ENCODE peak calls at places on chromosome 19, in four cellular contexts. One of them, this sample, is unnamed.

GRCh38 chr19:12834976-12835757 is 788 bp upstream of the RTBDN start:
- DNase-seq in cardiac fibroblast: peak
- DNase-seq in astrocyte of the cerebellum: no peak
- DNase-seq in AG04449: no peak
- DNase-seq in this sample: no peak

GRCh38 chr19:11480081-11480926 is 542 bp downstream of the ELAVL3 start:
- DNase-seq in astrocyte of the cerebellum: no peak
- DNase-seq in cardiac fibroblast: no peak
- DNase-seq in AG04449: no peak
- DNase-seq in this sample: no peak

GRCh38 chr19:16249826-16250434 is 52.2 kb downstream of the AP1M1 start:
- DNase-seq in cardiac fibroblast: peak
- DNase-seq in AG04449: peak
- DNase-seq in astrocyte of the cerebellum: peak
- DNase-seq in this sample: peak

GRCh38 chr19:45291834-45292233 is 30.8 kb downstream of the CKM start:
- DNase-seq in astrocyte of the cerebellum: no peak
- DNase-seq in AG04449: no peak
- DNase-seq in cardiac fibroblast: no peak
- DNase-seq in this sample: no peak

GRCh38 chr19:12202250-12202649 is 39.4 kb downstream of the ZNF136 start:
- DNase-seq in AG04449: no peak
- DNase-seq in astrocyte of the cerebellum: no peak
- DNase-seq in cardiac fibroblast: no peak
- DNase-seq in this sample: no peak

GRCh38 chr19:56671613-56671994 is at the start of gene ZNF835:
- DNase-seq in cardiac fibroblast: peak
- DNase-seq in AG04449: no peak
- DNase-seq in astrocyte of the cerebellum: peak
- DNase-seq in this sample: no peak

GRCh38 chr19:44735011-44735410 is 13.5 kb upstream of the BCL3 start:
- DNase-seq in astrocyte of the cerebellum: no peak
- DNase-seq in AG04449: no peak
- DNase-seq in cardiac fibroblast: no peak
- DNase-seq in this sample: peak

GRCh38 chr19:49421039-49421877 is 2.0 kb downstream of the PTH2 start:
- DNase-seq in AG04449: no peak
- DNase-seq in cardiac fibroblast: peak
- DNase-seq in astrocyte of the cerebellum: no peak
- DNase-seq in this sample: no peak

GRCh38 chr19:41957838-41958366 is 1.2 kb downstream of the RABAC1 start:
- DNase-seq in cardiac fibroblast: peak
- DNase-seq in AG04449: peak
- DNase-seq in astrocyte of the cerebellum: peak
- DNase-seq in this sample: peak

GRCh38 chr19:18321729-18322091 is 1.2 kb downstream of the LSM4 start:
- DNase-seq in cardiac fibroblast: no peak
- DNase-seq in AG04449: no peak
- DNase-seq in astrocyte of the cerebellum: no peak
- DNase-seq in this sample: no peak

GRCh38 chr19:52992109-52993004 is 21.4 kb upstream of the ERVV-1 start:
- DNase-seq in cardiac fibroblast: peak
- DNase-seq in astrocyte of the cerebellum: no peak
- DNase-seq in AG04449: no peak
- DNase-seq in this sample: no peak

GRCh38 chr19:42433503-42434260 is 6.5 kb upstream of the LIPE start:
- DNase-seq in astrocyte of the cerebellum: no peak
- DNase-seq in cardiac fibroblast: peak
- DNase-seq in AG04449: no peak
- DNase-seq in this sample: peak

GRCh38 chr19:54390942-54391577 is 24.2 kb upstream of the TTYH1 start:
- DNase-seq in AG04449: peak
- DNase-seq in cardiac fibroblast: peak
- DNase-seq in astrocyte of the cerebellum: peak
- DNase-seq in this sample: peak

GRCh38 chr19:41442473-41443360 is at the start of gene ERICH4:
- DNase-seq in AG04449: no peak
- DNase-seq in astrocyte of the cerebellum: no peak
- DNase-seq in cardiac fibroblast: no peak
- DNase-seq in this sample: no peak

GRCh38 chr19:13234518-13234917 is 84.3 kb downstream of the IER2 start:
- DNase-seq in cardiac fibroblast: peak
- DNase-seq in AG04449: no peak
- DNase-seq in astrocyte of the cerebellum: no peak
- DNase-seq in this sample: peak

GRCh38 chr19:13398780-13399726 is 107.2 kb downstream of the CACNA1A start:
- DNase-seq in astrocyte of the cerebellum: peak
- DNase-seq in cardiac fibroblast: peak
- DNase-seq in AG04449: peak
- DNase-seq in this sample: peak

GRCh38 chr19:48401277-48401676 is 7.8 kb downstream of the GRIN2D start:
- DNase-seq in cardiac fibroblast: no peak
- DNase-seq in astrocyte of the cerebellum: no peak
- DNase-seq in AG04449: no peak
- DNase-seq in this sample: no peak

GRCh38 chr19:9941236-9941635 is 4.9 kb upstream of the OLFM2 start:
- DNase-seq in astrocyte of the cerebellum: no peak
- DNase-seq in AG04449: no peak
- DNase-seq in cardiac fibroblast: peak
- DNase-seq in this sample: peak

GRCh38 chr19:56294557-56294956 is 20.1 kb downstream of the ZSCAN5A start:
- DNase-seq in astrocyte of the cerebellum: no peak
- DNase-seq in cardiac fibroblast: no peak
- DNase-seq in AG04449: no peak
- DNase-seq in this sample: no peak

GRCh38 chr19:17289489-17289888 is 7.8 kb downstream of the ANKLE1 start:
- DNase-seq in cardiac fibroblast: peak
- DNase-seq in astrocyte of the cerebellum: peak
- DNase-seq in AG04449: no peak
- DNase-seq in this sample: peak

GRCh38 chr19:49506575-49507105 is 5.8 kb upstream of the FCGRT start:
- DNase-seq in AG04449: no peak
- DNase-seq in astrocyte of the cerebellum: no peak
- DNase-seq in cardiac fibroblast: peak
- DNase-seq in this sample: no peak

GRCh38 chr19:45114116-45114515 is 21.1 kb downstream of the PPP1R37 start:
- DNase-seq in cardiac fibroblast: no peak
- DNase-seq in AG04449: no peak
- DNase-seq in astrocyte of the cerebellum: no peak
- DNase-seq in this sample: no peak

GRCh38 chr19:2149980-2150793 is 1.2 kb downstream of the AP3D1 start:
- DNase-seq in AG04449: no peak
- DNase-seq in cardiac fibroblast: peak
- DNase-seq in astrocyte of the cerebellum: no peak
- DNase-seq in this sample: no peak

GRCh38 chr19:2154587-2155075 is 3.3 kb upstream of the AP3D1 start:
- DNase-seq in cardiac fibroblast: peak
- DNase-seq in astrocyte of the cerebellum: no peak
- DNase-seq in AG04449: no peak
- DNase-seq in this sample: peak

GRCh38 chr19:2148482-2149135 is 2.8 kb downstream of the AP3D1 start:
- DNase-seq in cardiac fibroblast: no peak
- DNase-seq in AG04449: no peak
- DNase-seq in astrocyte of the cerebellum: no peak
- DNase-seq in this sample: no peak

GRCh38 chr19:2151339-2152229 is at the start of gene AP3D1:
- DNase-seq in cardiac fibroblast: peak
- DNase-seq in astrocyte of the cerebellum: peak
- DNase-seq in AG04449: peak
- DNase-seq in this sample: peak

GRCh38 chr19:2150794-2151338 is 500 bp downstream of the AP3D1 start:
- DNase-seq in cardiac fibroblast: no peak
- DNase-seq in astrocyte of the cerebellum: no peak
- DNase-seq in AG04449: no peak
- DNase-seq in this sample: no peak
- TF ChIP-seq CTCF in cardiac fibroblast: no peak
- TF ChIP-seq CTCF in astrocyte of the cerebellum: no peak
- TF ChIP-seq CTCF in AG04449: no peak
- TF ChIP-seq CTCF in this sample: no peak

DNA sequence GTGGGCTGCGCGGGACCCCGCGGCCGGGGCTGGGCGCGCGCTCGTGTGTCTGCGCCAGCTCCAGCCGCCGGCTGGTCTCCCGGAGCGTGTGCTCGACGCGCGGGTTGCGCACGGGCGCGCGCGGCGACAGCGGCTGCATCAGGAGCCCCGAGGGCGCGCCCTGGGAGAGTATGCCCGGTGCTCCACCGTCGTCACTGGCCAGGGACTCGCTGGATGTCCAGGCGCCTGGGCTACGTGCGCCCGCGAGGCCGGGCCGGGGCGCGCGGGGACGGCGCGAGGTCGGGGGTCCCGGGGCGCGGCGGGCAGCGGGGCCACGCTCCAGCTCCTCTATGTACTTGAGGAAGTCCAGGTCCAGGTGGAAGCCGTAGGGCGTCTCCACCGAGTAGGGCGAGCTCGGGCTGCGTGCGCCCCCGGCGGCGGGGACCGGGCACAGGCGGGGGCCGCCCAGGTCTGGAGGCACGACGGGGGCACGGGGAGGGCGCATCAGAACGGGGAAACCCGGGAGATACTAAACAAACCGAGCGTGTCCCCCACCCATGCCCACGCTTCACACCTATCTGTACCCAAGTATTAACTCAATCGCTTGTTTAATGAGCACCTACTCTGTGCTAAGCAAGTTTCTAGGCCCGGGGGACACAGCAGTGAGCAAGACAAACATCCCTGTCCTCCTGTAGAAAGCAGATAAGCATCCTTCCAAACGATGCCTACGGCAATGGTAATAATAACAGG is 7.6 kb downstream of the KANK3 start:
- DNase-seq in AG04449: no peak
- DNase-seq in cardiac fibroblast: no peak
- DNase-seq in astrocyte of the cerebellum: no peak
- DNase-seq in this sample: no peak
- TF ChIP-seq CTCF in AG04449: no peak
- TF ChIP-seq CTCF in cardiac fibroblast: no peak
- TF ChIP-seq CTCF in astrocyte of the cerebellum: peak
- TF ChIP-seq CTCF in this sample: no peak

DNA sequence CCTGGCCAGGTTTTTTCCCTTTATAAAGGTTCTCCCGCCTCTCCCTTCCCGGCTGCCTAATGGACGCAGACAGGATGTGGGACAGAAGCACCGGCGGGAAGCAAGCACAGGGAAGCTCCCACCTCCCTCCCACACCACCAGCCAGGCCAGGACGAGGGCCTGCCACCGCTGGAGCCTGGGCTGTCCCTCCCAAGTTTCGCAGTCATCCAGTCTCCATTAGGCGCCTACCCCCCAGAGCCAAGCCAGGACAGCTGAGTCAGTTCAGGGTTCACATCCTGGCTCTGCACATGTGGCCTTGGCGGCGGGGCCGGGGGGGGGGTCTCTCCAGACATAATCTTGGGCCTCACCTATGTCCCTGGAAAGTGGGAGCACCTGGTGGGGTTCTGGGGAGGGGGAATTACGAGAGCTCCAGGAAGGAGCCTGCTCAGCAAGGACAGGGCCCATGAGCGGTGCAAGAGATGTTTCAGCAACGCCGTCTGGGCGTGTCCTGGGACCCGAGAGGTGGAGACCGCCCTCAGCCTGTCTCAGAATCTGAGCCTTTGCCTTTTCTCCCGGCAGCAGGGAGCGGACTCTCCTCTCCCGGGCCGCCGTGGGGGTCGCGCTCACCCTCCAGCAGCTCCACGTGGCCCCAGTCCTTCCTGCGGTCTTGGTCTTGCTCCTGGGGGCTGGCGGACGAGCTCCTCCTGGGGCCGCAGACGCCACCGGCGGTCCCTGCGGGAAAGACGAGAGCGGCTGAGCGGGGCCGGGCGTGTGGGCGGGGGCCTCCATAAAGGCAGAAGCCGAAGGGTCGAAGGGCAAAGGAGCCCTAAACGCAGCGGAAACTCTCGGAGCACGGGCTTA is 889 bp downstream of the POLRMT start:
- DNase-seq in AG04449: no peak
- DNase-seq in cardiac fibroblast: peak
- DNase-seq in astrocyte of the cerebellum: peak
- DNase-seq in this sample: peak
- TF ChIP-seq CTCF in AG04449: no peak
- TF ChIP-seq CTCF in cardiac fibroblast: no peak
- TF ChIP-seq CTCF in astrocyte of the cerebellum: no peak
- TF ChIP-seq CTCF in this sample: no peak

GRCh38 chr19:4457654-4458406 is at the start of gene UBXN6:
- DNase-seq in cardiac fibroblast: peak
- DNase-seq in astrocyte of the cerebellum: peak
- DNase-seq in AG04449: peak
- DNase-seq in this sample: peak
- TF ChIP-seq CTCF in cardiac fibroblast: no peak
- TF ChIP-seq CTCF in astrocyte of the cerebellum: no peak
- TF ChIP-seq CTCF in AG04449: no peak
- TF ChIP-seq CTCF in this sample: no peak

GRCh38 chr19:35125270-35125717 is 9.6 kb downstream of the LGI4 start:
- DNase-seq in cardiac fibroblast: no peak
- DNase-seq in AG04449: no peak
- DNase-seq in astrocyte of the cerebellum: no peak
- DNase-seq in this sample: no peak
- TF ChIP-seq CTCF in cardiac fibroblast: no peak
- TF ChIP-seq CTCF in AG04449: no peak
- TF ChIP-seq CTCF in astrocyte of the cerebellum: no peak
- TF ChIP-seq CTCF in this sample: no peak

DNA sequence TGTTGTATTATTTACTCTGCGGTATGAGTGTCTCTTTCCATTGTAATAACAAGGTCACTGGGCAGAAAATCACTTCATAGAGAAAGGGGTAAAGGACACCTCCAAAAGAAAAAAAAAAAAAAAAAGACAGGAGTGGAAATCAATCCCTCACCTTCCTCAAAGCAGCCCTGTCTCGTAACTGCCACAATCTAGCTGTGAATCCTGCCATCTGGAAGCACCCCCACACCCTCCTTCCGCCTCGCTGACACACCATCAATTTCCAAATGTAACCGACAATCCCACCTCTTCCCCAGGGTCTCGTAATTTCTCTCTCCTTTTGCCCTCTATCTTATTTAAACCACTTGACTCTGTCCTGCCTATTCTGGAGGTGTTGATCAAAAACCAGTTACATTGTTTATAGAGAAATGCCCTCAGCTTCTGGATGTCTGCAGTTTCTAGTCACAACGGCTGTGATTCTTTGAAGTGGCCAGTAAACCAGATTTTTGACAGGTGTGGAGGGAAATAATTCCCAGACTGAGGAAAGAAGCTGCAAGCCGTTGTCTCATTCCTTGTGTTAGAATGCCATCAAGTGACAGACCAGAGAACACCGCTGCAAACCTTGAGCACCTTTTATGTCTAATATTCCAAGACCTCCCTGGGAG is 9.1 kb upstream of the POP4 start:
- DNase-seq in AG04449: no peak
- DNase-seq in cardiac fibroblast: peak
- DNase-seq in astrocyte of the cerebellum: no peak
- DNase-seq in this sample: peak
- TF ChIP-seq CTCF in AG04449: peak
- TF ChIP-seq CTCF in cardiac fibroblast: peak
- TF ChIP-seq CTCF in astrocyte of the cerebellum: peak
- TF ChIP-seq CTCF in this sample: peak

DNA sequence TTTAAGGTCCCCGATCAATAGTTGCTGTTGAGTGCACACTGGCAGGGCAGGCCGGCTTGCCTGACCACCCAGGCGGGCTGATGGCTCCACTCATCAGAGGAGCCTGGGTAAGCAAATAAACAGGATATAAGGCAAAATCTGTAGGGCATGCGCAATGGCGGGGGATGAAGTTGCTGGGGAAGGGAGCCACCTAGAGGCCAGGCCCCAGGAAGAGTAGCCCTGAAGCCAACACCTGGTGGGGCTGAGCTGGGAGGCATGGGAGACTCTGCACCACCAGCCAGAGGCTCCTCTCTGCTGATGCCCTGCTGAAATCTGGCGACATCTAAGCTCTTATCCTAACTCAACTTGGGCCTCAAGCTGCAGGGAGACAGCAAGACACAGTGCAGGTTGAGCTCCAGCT is 324.3 kb downstream of the ZNF536 start:
- DNase-seq in cardiac fibroblast: peak
- DNase-seq in astrocyte of the cerebellum: no peak
- DNase-seq in AG04449: no peak
- DNase-seq in this sample: no peak
- TF ChIP-seq CTCF in cardiac fibroblast: peak
- TF ChIP-seq CTCF in astrocyte of the cerebellum: peak
- TF ChIP-seq CTCF in AG04449: peak
- TF ChIP-seq CTCF in this sample: peak